ENCODE peak calls at places on chromosome 1, in ten cellular contexts. L, B, D, I, T, F, W, S, R and C are unnamed samples.

GRCh38 chr1:14758962-14759361 is 160.5 kb downstream of the KAZN start:
- DNase-seq in L (no peak), B (no peak), D (no peak), I (peak; percentile 57), T (no peak), F (no peak), W (no peak), S (peak; percentile 60), R (no peak), C (no peak)

GRCh38 chr1:53361541-53361961 is 33.7 kb upstream of the LRP8 start:
- DNase-seq in L (peak; percentile 16), B (no peak), D (no peak), I (no peak), T (no peak), F (no peak), W (no peak), S (peak; percentile 40), R (no peak), C (no peak)

GRCh38 chr1:226634156-226634588 is 85.6 kb downstream of the STUM start:
- DNase-seq in L (peak; percentile 86), B (peak; percentile 84), D (no peak), I (peak; percentile 85), T (peak; percentile 76), F (peak; percentile 69), W (peak; percentile 65), S (peak; percentile 93), R (peak; percentile 44), C (peak; percentile 55)

GRCh38 chr1:209672705-209673630 is 2.2 kb upstream of the G0S2 start:
- DNase-seq in L (no peak), B (no peak), D (no peak), I (no peak), T (no peak), F (no peak), W (no peak), S (no peak), R (no peak), C (no peak)

GRCh38 chr1:70146488-70146887 is 58.9 kb downstream of the LRRC40 start:
- DNase-seq in L (no peak), B (no peak), D (no peak), I (no peak), T (no peak), F (peak; percentile 53), W (peak; percentile 8), S (no peak), R (peak; percentile 36), C (no peak)

GRCh38 chr1:227728059-227728891 is 6.8 kb downstream of the JMJD4 start:
- DNase-seq in L (peak; percentile 87), B (peak; percentile 91), D (no peak), I (peak; percentile 90), T (peak; percentile 91), F (peak; percentile 61), W (peak; percentile 28), S (peak; percentile 94), R (peak; percentile 62), C (peak; percentile 86)

GRCh38 chr1:160093624-160094290 is 4.7 kb downstream of the IGSF8 start:
- DNase-seq in L (no peak), B (peak; percentile 43), D (no peak), I (no peak), T (no peak), F (no peak), W (no peak), S (no peak), R (no peak), C (peak; percentile 89)

GRCh38 chr1:163472267-163472666 is 150.5 kb downstream of the NUF2 start:
- DNase-seq in L (no peak), B (no peak), D (no peak), I (no peak), T (no peak), F (no peak), W (no peak), S (no peak), R (peak; percentile 1), C (peak; percentile 15)

GRCh38 chr1:33311706-33312412 is 9.0 kb downstream of the A3GALT2 start:
- DNase-seq in L (no peak), B (no peak), D (no peak), I (no peak), T (no peak), F (no peak), W (no peak), S (no peak), R (no peak), C (no peak)

GRCh38 chr1:59697138-59697811 is 117.5 kb upstream of the HOOK1 start:
- DNase-seq in L (no peak), B (no peak), D (no peak), I (no peak), T (no peak), F (no peak), W (no peak), S (no peak), R (no peak), C (no peak)

GRCh38 chr1:25099343-25099951 is 132.9 kb downstream of the SYF2 start:
- DNase-seq in L (no peak), B (peak; percentile 23), D (no peak), I (no peak), T (no peak), F (no peak), W (no peak), S (no peak), R (peak; percentile 10), C (no peak)

GRCh38 chr1:54708385-54708784 is 7.3 kb upstream of the TTC4 start:
- DNase-seq in L (no peak), B (no peak), D (no peak), I (no peak), T (no peak), F (no peak), W (no peak), S (no peak), R (no peak), C (no peak)

GRCh38 chr1:44347280-44347679 is 7.8 kb downstream of the ERI3 start:
- DNase-seq in L (no peak), B (no peak), D (no peak), I (no peak), T (no peak), F (no peak), W (no peak), S (no peak), R (peak; percentile 53), C (no peak)

DNA sequence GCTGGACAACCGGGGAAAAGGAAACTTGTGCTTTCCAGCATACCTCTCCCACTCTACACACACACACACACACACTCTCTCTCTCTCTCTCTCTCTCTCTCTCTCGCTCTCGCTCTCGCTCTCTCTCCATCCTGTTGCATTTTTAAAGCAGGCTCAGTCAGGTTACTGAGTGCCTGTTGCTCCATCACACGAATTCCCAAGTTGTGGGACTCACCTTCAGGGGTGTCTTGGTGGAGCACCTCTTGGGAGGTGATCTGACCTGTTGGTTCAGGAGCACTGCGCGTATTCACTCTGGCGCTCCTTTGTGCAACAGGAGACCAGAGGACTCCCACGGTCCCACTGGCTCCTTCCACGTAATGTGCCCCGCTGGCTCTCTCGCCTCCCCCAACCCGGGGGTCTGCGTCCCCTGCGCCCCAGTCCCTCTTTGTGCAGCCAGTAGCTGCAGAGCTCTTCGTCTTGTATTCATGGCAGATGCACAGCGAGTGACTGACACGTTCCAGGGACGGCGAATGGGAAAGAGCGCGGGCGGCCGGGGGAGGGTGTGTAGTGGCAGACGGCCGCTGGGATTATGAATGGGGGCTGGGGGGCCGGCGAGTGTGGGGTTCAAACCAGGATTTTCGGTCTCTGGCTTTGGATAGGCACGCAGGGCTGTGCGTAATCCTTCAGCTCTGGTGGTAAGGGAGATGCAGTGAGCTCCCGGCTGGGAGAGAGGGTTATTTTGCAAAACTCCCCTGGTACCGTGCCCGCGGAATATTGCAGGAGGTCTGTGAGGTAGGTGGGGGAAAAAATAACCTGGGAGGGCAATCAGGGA is 630 bp upstream of the PDE4B start:
- DNase-seq in L (no peak), B (peak; percentile 8), D (no peak), I (peak; percentile 40), T (no peak), F (peak; percentile 29), W (no peak), S (peak; percentile 75), R (peak; percentile 31), C (no peak)
- H3K4me3 ChIP-seq in L (peak overlapping the region; percentile 47), B (peak overlapping the region; percentile 52), D (peak overlapping the region; percentile 71), I (peak overlapping the region; percentile 72), T (no peak overlapping the region), F (peak overlapping the region; percentile 42), W (no peak overlapping the region), S (peak overlapping the region; percentile 79), R (peak overlapping the region; percentile 73), C (no peak overlapping the region)

DNA sequence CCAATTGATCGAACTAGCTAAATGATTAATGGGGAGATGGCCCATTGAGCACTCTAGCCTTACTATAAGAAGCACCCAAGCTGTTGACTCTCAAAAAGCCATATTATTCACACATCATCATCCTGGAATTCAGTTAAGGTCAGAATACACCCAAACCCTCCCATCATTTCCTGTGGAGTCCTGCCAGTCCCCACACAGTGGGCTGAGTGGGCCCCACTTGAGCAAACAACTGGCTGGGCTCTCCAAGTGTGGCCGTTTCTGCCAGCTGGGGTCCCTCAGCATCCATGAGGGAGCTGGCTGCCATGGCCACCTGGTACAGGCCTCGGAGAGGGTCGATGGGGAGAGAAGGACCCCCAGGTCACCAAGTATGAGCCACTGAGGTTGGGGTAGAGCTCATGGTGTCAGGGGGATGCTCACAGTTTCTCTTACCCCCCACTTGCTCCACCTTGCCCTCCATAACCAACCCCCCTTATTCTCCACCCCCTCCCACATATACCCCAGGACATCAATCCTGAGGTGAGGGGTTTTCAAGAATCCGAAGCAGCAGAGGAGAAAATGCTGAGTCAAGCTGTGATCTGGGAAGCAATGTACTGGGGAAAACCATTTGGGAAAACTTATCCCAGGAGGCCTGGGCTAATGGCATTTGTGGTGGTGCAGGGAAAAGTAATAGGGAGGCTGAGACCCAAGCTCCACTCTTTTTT is 60.3 kb downstream of the UBE2T start:
- DNase-seq in L (no peak), B (no peak), D (peak; percentile 41), I (peak; percentile 15), T (no peak), F (peak; percentile 48), W (peak; percentile 66), S (no peak), R (peak; percentile 91), C (no peak)
- H3K4me3 ChIP-seq in L (no peak overlapping the region), B (no peak overlapping the region), D (no peak overlapping the region), I (no peak overlapping the region), T (no peak overlapping the region), F (no peak overlapping the region), W (no peak overlapping the region), S (no peak overlapping the region), R (no peak overlapping the region), C (no peak overlapping the region)

DNA sequence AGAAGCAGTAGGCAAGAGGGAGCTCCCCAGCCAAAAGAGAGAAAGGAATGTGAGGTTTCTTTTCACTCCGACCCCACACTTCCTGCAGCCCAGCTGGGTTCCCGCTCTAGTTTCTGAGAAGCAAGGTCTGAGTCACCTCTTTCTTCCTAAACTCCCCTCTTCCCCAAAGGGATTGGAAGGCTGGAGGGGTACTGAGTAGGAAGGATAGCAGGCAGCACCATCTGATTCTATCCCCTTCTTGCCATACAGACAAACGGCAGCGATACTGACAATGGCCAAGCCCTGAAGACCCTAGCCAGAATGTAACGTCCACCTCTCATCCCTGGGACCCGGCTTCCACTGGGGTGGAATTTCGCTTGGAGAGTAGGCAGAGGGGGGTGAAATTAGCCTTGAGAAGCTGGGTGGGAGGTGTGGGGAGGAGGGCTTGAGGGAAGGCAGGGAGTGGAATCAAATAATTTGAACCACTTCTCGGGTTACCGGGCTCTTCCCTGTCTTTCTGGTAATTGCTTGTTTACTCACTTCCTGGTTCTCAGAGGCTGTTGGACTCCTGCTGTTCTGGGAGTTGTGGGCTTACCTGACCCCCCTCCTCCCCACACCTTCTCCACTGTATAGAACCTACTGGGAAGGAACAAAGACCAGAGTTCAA is 13.2 kb downstream of the IER5 start:
- DNase-seq in L (no peak), B (no peak), D (no peak), I (peak; percentile 93), T (no peak), F (peak; percentile 64), W (peak; percentile 68), S (peak; percentile 92), R (peak; percentile 83), C (no peak)
- H3K4me3 ChIP-seq in L (no peak overlapping the region), B (no peak overlapping the region), D (no peak overlapping the region), I (peak overlapping the region; percentile 54), T (no peak overlapping the region), F (peak overlapping the region; percentile 13), W (no peak overlapping the region), S (peak overlapping the region; percentile 72), R (no peak overlapping the region), C (no peak overlapping the region)

GRCh38 chr1:171793656-171794055 is 12.2 kb downstream of the METTL13 start:
- DNase-seq in L (no peak), B (no peak), D (no peak), I (no peak), T (no peak), F (no peak), W (no peak), S (no peak), R (no peak), C (no peak)
- H3K4me3 ChIP-seq in L (no peak overlapping the region), B (no peak overlapping the region), D (no peak overlapping the region), I (no peak overlapping the region), T (no peak overlapping the region), F (no peak overlapping the region), W (no peak overlapping the region), S (no peak overlapping the region), R (no peak overlapping the region), C (no peak overlapping the region)